ENCODE peak calls at places on chromosomes 13 and 19, in four cellular contexts. L is ascending aorta; K is CD8-positive, alpha-beta T cell; B is body of pancreas. Y is an unnamed sample.

GRCh38 chr19:47379398-47379938 is 30.4 kb downstream of the DHX34 start:
- DNase-seq in B (no peak), L (no peak), K (no peak), Y (no peak)

GRCh38 chr13:100594731-100595130 is 6.1 kb upstream of the GGACT start:
- DNase-seq in B (peak; percentile 56), K (no peak), L (no peak), Y (no peak)

GRCh38 chr19:14530005-14530348 is 583 bp downstream of the TECR start:
- DNase-seq in B (no peak), K (no peak), L (no peak), Y (no peak)

GRCh38 chr19:10858204-10858828 is 10.1 kb downstream of the C19orf38 start:
- DNase-seq in K (no peak), B (no peak), L (no peak), Y (no peak)

GRCh38 chr19:41265376-41266153 is 1.4 kb downstream of the HNRNPUL1 start:
- DNase-seq in K (no peak), L (no peak), B (peak; percentile 20), Y (peak; percentile 45)

GRCh38 chr19:45816236-45817009 is 1.3 kb upstream of the RSPH6A start:
- DNase-seq in L (no peak), B (no peak), K (no peak), Y (no peak)

GRCh38 chr19:49128545-49129237 is 9.3 kb downstream of the PPFIA3 start:
- DNase-seq in K (no peak), B (no peak), L (no peak), Y (no peak)

GRCh38 chr13:24134772-24135171 is 25.7 kb upstream of the SPATA13 start:
- DNase-seq in B (no peak), L (no peak), K (no peak), Y (no peak)

GRCh38 chr13:26914624-26915023 is 154.0 kb upstream of the GPR12 start:
- DNase-seq in K (no peak), B (no peak), L (no peak), Y (no peak)

GRCh38 chr13:47455581-47455980 is 545.5 kb downstream of the SUCLA2 start:
- DNase-seq in K (no peak), B (no peak), L (no peak), Y (no peak)

GRCh38 chr13:31236211-31236786 is 36.5 kb downstream of the B3GLCT start:
- DNase-seq in B (peak; percentile 18), K (no peak), L (no peak), Y (peak; percentile 42)

GRCh38 chr13:20415694-20416107 is 110.0 kb downstream of the CRYL1 start:
- DNase-seq in B (no peak), L (no peak), K (no peak), Y (no peak)

GRCh38 chr13:111911141-111911720 is 155.7 kb upstream of the SOX1 start:
- DNase-seq in K (peak; percentile 5), L (no peak), B (no peak), Y (no peak)

GRCh38 chr13:45162821-45163220 is 38.0 kb downstream of the KCTD4 start:
- DNase-seq in L (no peak), K (no peak), B (no peak), Y (peak; percentile 55)

GRCh38 chr13:114054269-114054668 is 78.2 kb downstream of the RASA3 start:
- DNase-seq in K (no peak), B (no peak), L (no peak), Y (no peak)

GRCh38 chr19:6417713-6418561 is 6.7 kb downstream of the KHSRP start:
- DNase-seq in L (no peak), B (peak; percentile 31), K (no peak), Y (no peak)

GRCh38 chr13:114226699-114227323 is 7.9 kb upstream of the CDC16 start:
- DNase-seq in B (peak; percentile 93), L (peak; percentile 33), K (peak; percentile 91), Y (peak; percentile 77)

GRCh38 chr13:63910406-63910957 is 2494.8 kb upstream of the PCDH20 start:
- DNase-seq in B (no peak), K (no peak), L (no peak), Y (peak; percentile 2)

GRCh38 chr19:41795031-41795461 is 1.3 kb upstream of the CEACAM3 start:
- DNase-seq in B (peak; percentile 67), L (no peak), K (peak; percentile 70), Y (peak; percentile 51)

GRCh38 chr19:1370579-1371361 is 12.9 kb upstream of the NDUFS7 start:
- DNase-seq in K (no peak), B (no peak), L (no peak), Y (no peak)

GRCh38 chr19:30228726-30229523 is 143.3 kb upstream of the ZNF536 start:
- DNase-seq in B (no peak), L (no peak), K (no peak), Y (no peak)

GRCh38 chr13:96090240-96091101 is 564 bp downstream of the HS6ST3 start:
- DNase-seq in L (no peak), B (peak; percentile 9), K (no peak), Y (no peak)

GRCh38 chr13:31053098-31053497 is 108.6 kb downstream of the HSPH1 start:
- DNase-seq in B (no peak), K (peak; percentile 35), L (no peak), Y (peak; percentile 21)

GRCh38 chr13:40060318-40061007 is 405.0 kb downstream of the COG6 start:
- DNase-seq in K (no peak), B (peak; percentile 96), L (peak; percentile 46), Y (peak; percentile 79)

GRCh38 chr13:111247552-111247951 is 72.9 kb upstream of the TEX29 start:
- DNase-seq in B (peak; percentile 83), L (no peak), K (no peak), Y (no peak)

GRCh38 chr19:17137417-17137816 is 61.8 kb downstream of the MYO9B start:
- DNase-seq in L (no peak), B (no peak), K (no peak), Y (no peak)

GRCh38 chr19:17136026-17136425 is 60.4 kb downstream of the MYO9B start:
- DNase-seq in B (no peak), K (no peak), L (no peak), Y (no peak)

GRCh38 chr19:17138937-17139598 is 63.5 kb downstream of the MYO9B start:
- DNase-seq in K (no peak), L (no peak), B (peak; percentile 88), Y (no peak)

DNA sequence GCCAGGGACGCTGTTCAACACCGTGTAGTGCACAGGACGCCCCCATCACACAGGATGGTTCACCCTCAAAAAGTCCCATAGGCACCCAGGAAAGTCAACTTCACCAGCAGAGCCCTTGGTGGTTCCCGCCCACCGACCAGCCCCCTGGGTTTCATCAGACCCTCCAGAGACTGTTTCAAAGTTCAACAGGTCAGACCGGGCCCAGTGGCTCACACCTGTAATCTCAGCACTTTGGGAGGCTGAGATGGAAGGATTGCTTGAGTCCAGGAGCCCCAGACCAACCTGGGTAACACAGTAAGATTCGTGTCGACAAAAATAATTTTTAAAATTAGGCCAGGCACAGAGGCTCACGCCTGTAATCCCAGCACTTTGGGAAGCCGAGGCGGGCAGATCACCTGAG is 61.0 kb downstream of the MYO9B start:
- DNase-seq in L (no peak), K (no peak), B (no peak), Y (no peak)
- H3K27ac ChIP-seq in L (peak overlapping the region; percentile 97), K (no peak overlapping the region), B (peak overlapping the region; percentile 88), Y (no peak overlapping the region)

GRCh38 chr19:17910776-17911360 is 21.9 kb upstream of the CCDC124 start:
- DNase-seq in K (no peak), L (no peak), B (no peak), Y (no peak)

GRCh38 chr19:17920527-17920926 is 12.3 kb upstream of the CCDC124 start:
- DNase-seq in L (no peak), B (no peak), K (no peak), Y (no peak)

DNA sequence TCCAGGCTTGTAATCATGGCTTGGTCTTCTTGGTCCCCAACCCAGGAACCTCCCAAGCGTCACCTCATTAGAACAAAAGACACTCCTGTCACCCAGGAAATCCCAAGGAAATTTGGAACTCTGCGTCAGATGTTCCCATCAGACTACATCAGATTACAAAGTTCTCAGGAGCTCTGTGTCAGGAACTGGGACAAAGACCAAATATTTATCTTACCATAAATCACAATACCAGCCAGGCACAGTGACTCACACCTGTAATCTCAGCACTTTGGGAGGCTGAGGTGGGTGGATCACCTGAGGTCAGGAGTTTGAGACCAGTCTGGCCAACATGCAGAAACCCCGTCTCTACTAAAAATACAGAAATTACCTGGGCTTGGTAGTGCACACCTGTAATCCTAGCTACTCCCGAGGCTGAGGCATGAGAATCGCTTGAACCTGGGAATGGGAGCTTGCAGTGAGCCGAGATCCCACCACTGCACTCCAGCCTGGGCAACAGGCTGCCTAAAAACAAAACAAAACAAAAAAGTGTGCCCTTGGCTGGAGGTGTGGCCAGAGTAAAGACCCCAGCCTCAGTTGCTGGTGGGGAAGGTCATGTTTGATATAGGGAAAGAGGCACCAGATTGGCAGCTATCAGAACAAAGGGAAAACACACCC is 16.7 kb upstream of the CCDC124 start:
- DNase-seq in B (peak; percentile 15), L (no peak), K (no peak), Y (no peak)
- H3K27ac ChIP-seq in B (peak overlapping the region; percentile 31), L (no peak overlapping the region), K (no peak overlapping the region), Y (no peak overlapping the region)

DNA sequence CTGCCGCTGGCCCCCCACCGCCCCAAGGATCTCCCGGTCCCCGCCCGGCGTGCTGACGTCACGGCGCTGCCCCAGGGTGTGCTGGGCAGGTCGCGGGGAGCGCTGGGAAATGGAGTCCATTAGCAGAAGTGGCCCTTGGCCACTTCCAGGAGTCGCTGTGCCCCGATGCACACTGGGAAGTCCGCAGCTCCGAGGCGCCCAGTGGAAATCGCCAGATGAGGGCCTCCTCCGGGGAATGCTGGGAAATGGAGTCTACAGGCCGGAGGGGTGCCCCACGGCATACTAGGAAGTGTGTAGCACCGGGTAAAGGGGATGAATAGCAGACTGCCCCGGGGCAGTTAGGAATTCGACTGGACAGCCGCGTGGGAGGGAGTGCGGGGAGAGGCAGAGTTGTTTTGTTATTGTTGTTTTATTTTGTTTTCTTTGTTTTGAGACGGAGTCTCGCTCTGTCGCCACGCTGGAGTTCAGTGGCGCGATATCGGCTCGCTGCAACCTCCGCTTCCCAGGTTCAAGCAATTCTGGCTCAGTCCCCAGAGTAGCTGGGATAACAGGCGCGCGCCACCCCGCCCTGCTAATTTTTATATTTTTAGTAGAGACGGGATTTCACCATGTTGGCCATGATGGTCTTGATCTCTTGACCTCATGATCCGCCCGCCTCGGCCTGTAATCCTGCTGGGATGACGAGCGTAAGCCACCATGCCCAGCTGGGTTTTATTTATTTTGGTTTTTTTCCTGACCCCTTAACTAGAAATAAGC is at the start of gene PPP1R12C:
- DNase-seq in L (peak; percentile 98), K (peak; percentile 99), B (peak; percentile 99), Y (peak; percentile 98)
- H3K27ac ChIP-seq in L (peak within 1 kb of the TSS; percentile 87), K (peak within 1 kb of the TSS; percentile 61), B (peak within 1 kb of the TSS; percentile 78), Y (peak within 1 kb of the TSS; percentile 80)

DNA sequence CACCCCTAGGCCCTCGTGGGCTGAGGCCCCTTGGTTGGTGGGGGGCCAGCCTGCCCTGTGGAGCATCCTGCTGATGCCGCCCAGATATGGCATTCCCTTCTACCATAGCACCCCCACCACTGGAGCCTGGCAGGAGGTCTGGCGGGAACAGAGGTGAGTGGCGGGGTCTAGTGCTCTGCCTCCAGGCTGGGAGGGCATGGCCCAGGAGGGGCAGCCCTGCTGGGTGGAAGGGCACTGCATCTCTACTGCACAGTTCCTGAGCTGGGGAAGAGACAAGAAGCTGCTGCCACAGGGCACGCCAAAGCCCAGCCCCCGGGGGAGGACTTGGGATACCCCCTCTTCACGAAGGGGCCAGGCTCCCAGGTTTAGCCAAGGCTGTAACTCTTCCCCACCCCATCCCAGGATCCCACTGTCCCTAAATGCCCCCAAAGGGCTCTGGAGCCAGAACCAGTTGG is 2.4 kb upstream of the KMT2B start:
- DNase-seq in B (no peak), L (no peak), K (no peak), Y (no peak)
- H3K27ac ChIP-seq in B (no peak overlapping the region), L (peak overlapping the region; percentile 85), K (no peak overlapping the region), Y (no peak overlapping the region)